ENCODE peak calls at places on chromosomes 13 and 19, in four cellular contexts. X is epithelial cell of esophagus, R is bronchial epithelial cell, A is WTC11. D is an unnamed sample.

GRCh38 chr19:49098795-49099194 is 13.5 kb downstream of the SNRNP70 start:
- DNase-seq in R (no peak), X (no peak), A (no peak), D (no peak)

GRCh38 chr13:91132381-91132780 is 215.1 kb upstream of the MIR17HG start:
- DNase-seq in X (no peak), R (no peak), A (no peak), D (no peak)

GRCh38 chr13:97125051-97125809 is 96.9 kb upstream of the MBNL2 start:
- DNase-seq in R (peak; percentile 85), X (peak; percentile 90), A (peak; percentile 15), D (peak; percentile 58)

GRCh38 chr13:113664751-113665581 is 2.1 kb upstream of the GRK1 start:
- DNase-seq in R (no peak), A (peak; percentile 8), X (no peak), D (peak; percentile 14)

GRCh38 chr19:44822177-44822576 is 13.3 kb downstream of the BCAM start:
- DNase-seq in R (no peak), A (no peak), X (no peak), D (no peak)

GRCh38 chr13:50156140-50156539 is 140.9 kb downstream of the KCNRG start:
- DNase-seq in A (no peak), R (peak; percentile 66), X (peak; percentile 45), D (no peak)

GRCh38 chr19:2962018-2962670 is 15.2 kb upstream of the TLE6 start:
- DNase-seq in A (peak; percentile 52), X (peak; percentile 81), R (peak; percentile 75), D (peak; percentile 40)

GRCh38 chr13:113464476-113464875 is 11.2 kb upstream of the ADPRHL1 start:
- DNase-seq in X (no peak), A (no peak), R (no peak), D (no peak)

GRCh38 chr19:9917322-9917721 is 19.0 kb downstream of the OLFM2 start:
- DNase-seq in X (peak; percentile 53), A (peak; percentile 47), R (peak; percentile 46), D (no peak)

GRCh38 chr19:12890787-12891552 is at the start of gene GCDH:
- DNase-seq in X (peak; percentile 100), R (peak; percentile 96), A (peak; percentile 98), D (peak; percentile 94)
- TF ChIP-seq CTCF in X (no peak), R (no peak), A (no peak), D (no peak)

GRCh38 chr13:93951153-93951552 is 528.3 kb downstream of the DCT start:
- DNase-seq in R (peak; percentile 1), A (no peak), X (peak; percentile 6), D (no peak)
- TF ChIP-seq CTCF in R (no peak), A (no peak), X (peak; percentile 46), D (no peak)

DNA sequence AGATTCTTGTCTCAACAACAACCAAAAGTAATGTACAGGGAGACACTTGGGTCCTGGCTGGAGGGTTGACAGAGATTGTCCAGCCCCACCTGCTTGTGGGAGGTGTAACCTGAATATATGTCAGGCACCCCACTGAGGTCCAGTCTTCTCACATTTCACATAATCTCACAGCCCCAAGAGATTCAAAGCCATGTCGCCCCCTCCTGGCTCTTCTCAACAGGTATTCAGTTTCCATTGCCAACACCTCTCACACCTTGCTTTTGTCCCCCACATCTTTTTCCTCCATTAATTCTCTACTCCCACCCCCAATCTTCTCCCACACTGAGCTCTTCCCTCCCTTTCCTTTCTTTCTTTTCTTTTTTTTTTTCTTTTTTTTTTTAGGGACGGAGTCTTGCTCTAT is 11.2 kb downstream of the UNC13A start:
- DNase-seq in R (no peak), X (peak; percentile 16), A (peak; percentile 45), D (no peak)
- TF ChIP-seq CTCF in R (peak; percentile 44), X (peak; percentile 28), A (no peak), D (no peak)

GRCh38 chr13:28796938-28797257 is 23.2 kb upstream of the MTUS2 start:
- DNase-seq in R (no peak), X (no peak), A (no peak), D (no peak)
- TF ChIP-seq CTCF in R (no peak), X (no peak), A (no peak), D (peak; percentile 50)

DNA sequence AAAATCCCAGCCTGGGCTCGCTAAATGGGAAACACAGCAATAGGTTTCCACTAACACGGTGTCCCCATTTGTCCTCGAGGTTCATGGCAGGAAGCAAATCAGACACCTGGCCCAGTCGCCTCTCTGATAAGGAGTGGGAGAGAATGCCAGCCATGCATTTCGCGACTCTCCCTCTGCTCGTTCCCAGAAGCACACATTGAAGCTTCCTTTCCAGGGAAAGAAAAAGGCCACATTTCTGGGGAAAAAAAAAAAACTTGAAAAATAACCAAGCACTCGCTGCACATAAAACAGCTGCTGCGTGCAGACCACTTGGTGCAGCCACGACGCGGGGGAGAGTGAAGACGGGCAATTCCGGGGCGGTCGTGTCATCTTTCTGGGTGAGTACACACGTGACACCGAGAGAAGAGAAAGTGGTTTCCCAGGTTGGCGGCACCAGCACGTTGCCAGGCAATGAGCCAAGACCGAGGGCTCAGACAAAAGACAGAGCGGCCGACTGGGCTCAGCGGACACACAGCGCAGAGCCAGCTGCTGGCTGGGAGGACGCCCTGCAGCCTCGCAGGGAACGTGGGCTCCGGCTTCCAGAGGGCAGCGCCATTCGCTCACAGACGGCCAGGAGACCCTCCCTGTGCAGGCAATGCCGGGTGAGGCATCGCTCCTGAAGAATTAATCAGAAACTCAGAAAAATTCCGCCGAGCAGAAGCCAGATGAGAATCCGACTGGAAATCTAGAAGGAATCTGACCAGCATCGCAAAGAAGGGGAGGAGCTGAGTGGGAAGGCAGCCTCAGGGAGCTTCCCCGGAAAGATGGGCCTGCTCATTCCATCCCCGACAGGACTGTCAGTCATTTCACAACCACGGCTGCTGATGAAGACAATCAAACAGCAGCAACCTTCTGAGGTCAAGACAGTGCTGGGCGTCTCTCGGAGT is 83.2 kb upstream of the IRS2 start:
- DNase-seq in X (peak; percentile 30), A (peak; percentile 42), R (peak; percentile 22), D (no peak)
- TF ChIP-seq CTCF in X (no peak), A (no peak), R (no peak), D (no peak)

GRCh38 chr19:33438987-33439781 is 65.7 kb downstream of the CEBPG start:
- DNase-seq in X (no peak), R (no peak), A (no peak), D (peak; percentile 4)

GRCh38 chr19:33437351-33438015 is 64.0 kb downstream of the CEBPG start:
- DNase-seq in A (no peak), R (no peak), X (no peak), D (peak; percentile 8)

GRCh38 chr19:33436360-33437345 is 63.1 kb downstream of the CEBPG start:
- DNase-seq in R (no peak), A (no peak), X (no peak), D (peak; percentile 10)

GRCh38 chr19:33440241-33440640 is 66.7 kb downstream of the CEBPG start:
- DNase-seq in R (no peak), A (no peak), X (no peak), D (peak; percentile 2)

GRCh38 chr19:33438016-33438671 is 64.6 kb downstream of the CEBPG start:
- DNase-seq in R (no peak), A (no peak), X (no peak), D (peak; percentile 26)
- TF ChIP-seq CTCF in R (no peak), A (no peak), X (no peak), D (no peak)